ENCODE peak calls at places on chromosomes 2 and 18, in eight cellular contexts. B, Q, W, P, R, F, G and C are unnamed samples.

GRCh38 chr18:65073060-65073550 is 677.7 kb upstream of the CDH7 start:
- DNase-seq in B (no peak), P (no peak), R (no peak), Q (no peak), F (no peak), G (no peak), W (no peak), C (no peak)

GRCh38 chr2:226213717-226214116 is 585.9 kb downstream of the IRS1 start:
- DNase-seq in F (no peak), W (no peak), Q (no peak), R (no peak), G (no peak), B (no peak), P (no peak), C (no peak)

GRCh38 chr2:136136921-136137320 is 19.0 kb upstream of the CXCR4 start:
- DNase-seq in W (no peak), P (no peak), B (peak; percentile 66), Q (no peak), R (no peak), G (no peak), F (no peak), C (no peak)

GRCh38 chr18:10094154-10094553 is 180.3 kb downstream of the VAPA start:
- DNase-seq in F (no peak), G (no peak), R (no peak), W (no peak), B (no peak), Q (no peak), P (no peak), C (no peak)

GRCh38 chr2:135030826-135031225 is 16.4 kb downstream of the MAP3K19 start:
- DNase-seq in P (no peak), B (no peak), Q (no peak), F (no peak), G (no peak), R (no peak), W (no peak), C (no peak)

GRCh38 chr2:148532049-148532428 is 112.5 kb upstream of the EPC2 start:
- DNase-seq in G (no peak), Q (no peak), R (no peak), P (no peak), W (no peak), B (no peak), F (no peak), C (no peak)

GRCh38 chr2:42568431-42569115 is at the start of gene MTA3:
- DNase-seq in F (peak; percentile 84), G (peak; percentile 58), R (peak; percentile 92), B (no peak), Q (peak; percentile 43), P (no peak), W (peak; percentile 71), C (peak; percentile 44)

GRCh38 chr18:33802955-33803354 is 224.9 kb downstream of the ASXL3 start:
- DNase-seq in F (no peak), P (no peak), G (peak; percentile 21), B (no peak), Q (no peak), R (no peak), W (peak; percentile 84), C (no peak)

GRCh38 chr2:65315042-65315441 is 87.4 kb downstream of the ACTR2 start:
- DNase-seq in W (no peak), B (no peak), Q (no peak), F (no peak), R (no peak), G (no peak), P (no peak), C (no peak)

GRCh38 chr2:172672114-172672513 is 63.5 kb upstream of the RAPGEF4 start:
- DNase-seq in G (no peak), Q (no peak), F (no peak), R (no peak), B (no peak), P (no peak), W (no peak), C (no peak)

GRCh38 chr2:205465791-205466190 is 216.5 kb upstream of the NRP2 start:
- DNase-seq in B (no peak), G (no peak), F (peak; percentile 47), Q (no peak), W (no peak), R (no peak), P (no peak), C (no peak)

GRCh38 chr18:22084547-22084946 is 84.8 kb upstream of the GATA6 start:
- DNase-seq in G (peak; percentile 43), R (no peak), P (no peak), F (no peak), W (peak; percentile 83), B (no peak), Q (no peak), C (no peak)
- TF ChIP-seq POLR2AphosphoS5 in G (no peak), R (no peak), P (no peak), F (no peak), W (no peak), B (no peak), Q (no peak), C (no peak)

GRCh38 chr2:56522605-56523089 is 338.9 kb downstream of the CCDC85A start:
- DNase-seq in B (no peak), F (no peak), W (peak; percentile 41), Q (no peak), R (no peak), G (peak; percentile 42), P (no peak), C (no peak)
- TF ChIP-seq POLR2AphosphoS5 in B (no peak), F (no peak), W (no peak), Q (no peak), R (no peak), G (no peak), P (no peak), C (no peak)

GRCh38 chr2:219245899-219246230 is 586 bp downstream of the STK16 start:
- DNase-seq in R (no peak), Q (no peak), F (no peak), P (no peak), B (no peak), W (no peak), G (no peak), C (no peak)

GRCh38 chr2:219245148-219245898 is at the start of the genes GLB1L and STK16:
- DNase-seq in Q (peak; percentile 99), P (peak; percentile 93), W (peak; percentile 96), G (peak; percentile 93), R (peak; percentile 98), B (peak; percentile 83), F (peak; percentile 98), C (peak; percentile 99)

GRCh38 chr2:219246559-219246958 is 1.3 kb downstream of the STK16 start:
- DNase-seq in W (no peak), Q (no peak), R (no peak), F (no peak), P (no peak), G (no peak), B (no peak), C (no peak)

GRCh38 chr2:219244789-219245147 is 476 bp downstream of the GLB1L start:
- DNase-seq in P (no peak), W (no peak), Q (no peak), F (no peak), R (no peak), G (no peak), B (no peak), C (no peak)

GRCh38 chr2:219243291-219243761 is 1.9 kb downstream of the GLB1L start:
- DNase-seq in W (no peak), B (no peak), Q (no peak), F (no peak), R (no peak), P (no peak), G (peak; percentile 53), C (no peak)
- TF ChIP-seq POLR2AphosphoS5 in W (no peak), B (no peak), Q (no peak), F (no peak), R (peak; percentile 28), P (no peak), G (no peak), C (no peak)

GRCh38 chr18:44599409-44599808 is 81.3 kb upstream of the SETBP1 start:
- DNase-seq in F (no peak), R (no peak), W (no peak), G (no peak), Q (no peak), B (no peak), P (no peak), C (no peak)
- TF ChIP-seq POLR2AphosphoS5 in F (no peak), R (no peak), W (no peak), G (no peak), Q (no peak), B (no peak), P (no peak), C (no peak)

DNA sequence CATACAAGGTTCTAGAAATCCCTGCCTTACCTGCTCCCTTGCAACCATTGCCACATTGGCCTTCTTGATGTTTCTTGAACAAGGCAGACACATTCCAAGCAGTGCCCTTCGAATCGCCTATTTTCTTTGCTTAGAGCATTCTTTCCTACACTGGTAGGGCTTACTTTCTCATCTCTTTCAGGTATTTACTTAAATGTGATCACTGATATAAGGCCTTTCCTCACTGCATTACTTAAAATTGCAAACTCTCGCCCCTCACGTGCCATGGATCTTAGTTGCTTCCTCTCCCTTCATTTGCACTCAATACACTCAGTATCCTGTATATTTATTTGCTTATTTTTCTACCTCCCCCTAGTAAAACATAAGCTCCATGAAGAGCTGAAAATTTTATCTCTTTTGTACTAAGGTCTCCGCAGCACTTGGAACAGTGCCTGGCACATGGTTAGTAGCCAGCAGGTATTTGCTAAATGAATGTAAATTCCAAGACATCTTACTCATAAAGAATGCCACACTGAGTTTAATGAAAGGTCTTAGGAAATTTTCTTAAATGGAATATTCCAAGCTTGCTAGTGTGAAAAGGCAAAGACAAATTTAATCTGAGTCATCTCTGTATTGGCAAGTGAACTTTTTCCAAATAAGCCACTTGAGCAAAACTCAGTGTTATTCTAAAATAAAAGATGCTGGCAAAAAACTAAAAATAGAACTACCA is 42.4 kb upstream of the FIGN start:
- DNase-seq in F (no peak), Q (no peak), R (no peak), G (no peak), W (peak; percentile 53), B (peak; percentile 15), P (no peak), C (no peak)
- TF ChIP-seq POLR2AphosphoS5 in F (no peak), Q (no peak), R (no peak), G (no peak), W (no peak), B (no peak), P (no peak), C (no peak)